ENCODE peak calls at places on chromosomes 7 and 10, in ten cellular contexts. O is activated effector memory CD4-positive, alpha-beta T cell treated with anti-CD3 and anti-CD28 coated beads, Interleukin-2, amount 50 U/mL, for 16 hours; T is right cardiac atrium; X is activated T-cell treated with anti-CD3 and anti-CD28 coated beads, Interleukin-2, amount 50 U/mL, for 4 hours; A is lower leg skin; W is choroid plexus epithelial cell; F is AG04450; Q is kidney epithelial cell; U is aorta; V is lower lobe of right lung. D is an unnamed sample.

GRCh38 chr10:12750526-12751201 is 250.8 kb downstream of the CCDC3 start:
- DNase-seq in A (no peak), V (no peak), X (no peak), U (peak), T (no peak), Q (no peak), O (no peak), W (peak), F (no peak), D (peak)

GRCh38 chr10:71433116-71433982 is 36.6 kb downstream of the CDH23 start:
- DNase-seq in W (no peak), V (no peak), X (no peak), Q (no peak), U (no peak), A (no peak), O (peak), F (no peak), T (no peak), D (no peak)

GRCh38 chr10:131018886-131019500 is 292.5 kb downstream of the TCERG1L start:
- DNase-seq in A (no peak), Q (no peak), V (no peak), O (no peak), U (no peak), F (no peak), T (no peak), X (no peak), W (no peak), D (no peak)

GRCh38 chr7:110308791-110309190 is 782.1 kb upstream of the LRRN3 start:
- DNase-seq in X (no peak), T (no peak), U (no peak), F (no peak), A (no peak), V (no peak), Q (no peak), O (no peak), W (no peak), D (no peak)

GRCh38 chr7:47338031-47338430 is 243.9 kb downstream of the TNS3 start:
- DNase-seq in A (no peak), Q (no peak), T (no peak), O (no peak), V (no peak), X (no peak), W (no peak), F (no peak), U (no peak), D (no peak)

GRCh38 chr10:86215712-86216111 is 150.9 kb downstream of the GRID1 start:
- DNase-seq in V (no peak), O (no peak), T (no peak), U (no peak), A (no peak), F (no peak), X (no peak), Q (no peak), W (no peak), D (no peak)

GRCh38 chr10:107442035-107442505 is 277.6 kb upstream of the SORCS1 start:
- DNase-seq in A (no peak), T (no peak), Q (peak), O (no peak), U (no peak), X (no peak), V (no peak), W (peak), F (no peak), D (no peak)

GRCh38 chr7:142714375-142714774 is 34.9 kb upstream of the PRSS1 start:
- DNase-seq in F (no peak), V (no peak), U (no peak), O (peak), Q (no peak), T (no peak), X (peak), A (no peak), W (no peak), D (no peak)

GRCh38 chr7:85021090-85021704 is 165.7 kb downstream of the SEMA3D start:
- DNase-seq in V (no peak), A (no peak), F (no peak), O (no peak), W (peak), Q (no peak), U (no peak), X (no peak), T (no peak), D (no peak)

GRCh38 chr10:64093946-64094560 is 572.9 kb downstream of the REEP3 start:
- DNase-seq in O (no peak), W (no peak), U (no peak), T (no peak), A (no peak), V (no peak), F (no peak), X (no peak), Q (no peak), D (no peak)

GRCh38 chr7:57867884-57868701 is 418.1 kb downstream of the ZNF716 start:
- DNase-seq in V (peak), X (no peak), T (peak), W (peak), U (no peak), O (no peak), A (no peak), Q (no peak), F (no peak), D (peak)

GRCh38 chr10:120734476-120735078 is 116.6 kb upstream of the WDR11 start:
- DNase-seq in W (no peak), O (no peak), V (no peak), X (no peak), Q (no peak), T (no peak), A (no peak), U (no peak), F (no peak), D (no peak)

GRCh38 chr7:55554055-55554454 is 18.2 kb downstream of the VOPP1 start:
- DNase-seq in Q (no peak), T (no peak), F (no peak), A (no peak), V (no peak), O (no peak), W (no peak), X (no peak), U (no peak), D (no peak)

GRCh38 chr7:111864291-111864976 is 302.1 kb upstream of the IMMP2L start:
- DNase-seq in T (no peak), X (no peak), O (no peak), F (no peak), A (no peak), V (no peak), Q (no peak), U (no peak), W (peak), D (no peak)

GRCh38 chr10:125283831-125284614 is 123.7 kb upstream of the CTBP2 start:
- DNase-seq in Q (no peak), U (no peak), W (no peak), A (no peak), T (no peak), F (no peak), X (no peak), O (no peak), V (no peak), D (no peak)

GRCh38 chr10:29698766-29699490 is 64.2 kb upstream of the SVIL start:
- DNase-seq in U (no peak), F (no peak), W (no peak), O (no peak), A (no peak), Q (no peak), T (no peak), V (no peak), X (no peak), D (no peak)

GRCh38 chr7:56007891-56008290 is 43.4 kb downstream of the PSPH start:
- DNase-seq in F (no peak), O (no peak), U (no peak), A (no peak), T (no peak), V (no peak), Q (no peak), W (no peak), X (no peak), D (no peak)

GRCh38 chr7:101678713-101679112 is 49.6 kb upstream of the MYL10 start:
- DNase-seq in X (no peak), F (no peak), O (no peak), W (peak), Q (peak), V (no peak), T (peak), A (no peak), U (peak), D (peak)

GRCh38 chr7:155559519-155560108 is 13.3 kb upstream of the CNPY1 start:
- DNase-seq in V (no peak), T (no peak), W (no peak), X (no peak), Q (no peak), U (peak), F (no peak), A (no peak), O (no peak), D (no peak)

GRCh38 chr10:43035785-43036184 is 41.1 kb upstream of the RET start:
- DNase-seq in F (no peak), T (no peak), Q (no peak), W (no peak), V (no peak), O (no peak), A (peak), X (no peak), U (no peak), D (no peak)

GRCh38 chr10:73043766-73044377 is 52.8 kb downstream of the P4HA1 start:
- DNase-seq in A (no peak), T (no peak), Q (no peak), X (no peak), O (no peak), W (peak), U (no peak), F (no peak), V (no peak), D (no peak)

GRCh38 chr10:89471110-89471814 is 56.9 kb downstream of the IFIT5 start:
- DNase-seq in Q (no peak), T (no peak), V (no peak), A (no peak), O (no peak), X (no peak), W (peak), U (no peak), F (no peak), D (no peak)

GRCh38 chr7:114930829-114931655 is 9.1 kb downstream of the MDFIC start:
- DNase-seq in O (no peak), A (no peak), F (no peak), U (no peak), W (peak), Q (no peak), T (no peak), V (no peak), X (no peak), D (no peak)

GRCh38 chr7:111741811-111742240 is 179.5 kb upstream of the IMMP2L start:
- DNase-seq in Q (no peak), T (peak), A (no peak), U (no peak), X (peak), V (peak), F (peak), W (peak), O (peak), D (no peak)

GRCh38 chr10:113993489-113993932 is 50.2 kb upstream of the ADRB1 start:
- DNase-seq in A (no peak), O (no peak), Q (no peak), F (no peak), T (peak), U (peak), W (peak), V (no peak), X (no peak), D (no peak)

GRCh38 chr10:86083206-86083605 is 283.4 kb downstream of the GRID1 start:
- DNase-seq in O (peak), Q (no peak), X (no peak), A (no peak), U (no peak), F (no peak), T (no peak), W (no peak), V (no peak), D (no peak)

GRCh38 chr7:142470336-142470830 is 212.5 kb upstream of the PRSS58 start:
- DNase-seq in O (no peak), U (no peak), W (no peak), A (no peak), F (no peak), V (no peak), X (no peak), T (no peak), Q (no peak), D (no peak)

GRCh38 chr7:139687980-139688632 is 89.7 kb downstream of the HIPK2 start:
- DNase-seq in F (no peak), V (no peak), Q (no peak), U (no peak), W (peak), O (no peak), X (no peak), T (no peak), A (no peak), D (no peak)

GRCh38 chr7:130900471-130901076 is 166.6 kb upstream of the KLF14 start:
- DNase-seq in O (no peak), U (no peak), Q (no peak), F (no peak), A (no peak), W (no peak), V (no peak), T (no peak), X (no peak), D (no peak)

GRCh38 chr10:46526682-46527038 is 29.8 kb downstream of the GPRIN2 start:
- DNase-seq in X (no peak), O (peak), V (peak), W (peak), T (peak), Q (no peak), A (no peak), F (no peak), U (peak), D (peak)

GRCh38 chr7:25545125-25546008 is 317.1 kb upstream of the NPVF start:
- DNase-seq in O (no peak), W (no peak), X (no peak), F (no peak), Q (no peak), T (peak), A (no peak), U (no peak), V (no peak), D (peak)

GRCh38 chr10:132916956-132917666 is 25.3 kb downstream of the CFAP46 start:
- DNase-seq in U (no peak), Q (no peak), T (no peak), V (peak), X (no peak), W (no peak), A (no peak), O (no peak), F (no peak), D (peak)

GRCh38 chr7:152674860-152675760 is 831 bp downstream of the XRCC2 start:
- DNase-seq in O (peak), F (peak), U (no peak), W (no peak), V (no peak), A (no peak), X (no peak), T (no peak), Q (no peak), D (no peak)

GRCh38 chr10:79285315-79286185 is 61.7 kb upstream of the PPIF start:
- DNase-seq in X (no peak), Q (no peak), F (no peak), O (peak), W (no peak), V (no peak), A (no peak), T (no peak), U (no peak), D (no peak)

GRCh38 chr7:112707655-112708054 is 82.5 kb downstream of the TMEM168 start:
- DNase-seq in F (no peak), O (no peak), X (no peak), V (no peak), W (no peak), T (no peak), A (no peak), Q (no peak), U (no peak), D (no peak)

GRCh38 chr7:145489609-145490008 is 627.0 kb upstream of the CNTNAP2 start:
- DNase-seq in U (no peak), A (no peak), T (no peak), O (no peak), X (no peak), W (no peak), F (no peak), Q (no peak), V (no peak), D (no peak)

GRCh38 chr7:91314591-91315323 is 50.5 kb downstream of the FZD1 start:
- DNase-seq in T (no peak), O (no peak), W (no peak), A (no peak), F (no peak), X (no peak), V (no peak), U (no peak), Q (no peak), D (no peak)

D was measured in psoas muscle.